ENCODE peak calls at places on chromosome 13, in five cellular contexts. J is GOT3, P is AG08395, M is spleen, T is NCI-H510A treated with DMSO at 0.1 percent for 48 hours. X is an unnamed sample.
A peak's percentile ranks its signal among the peaks of the same experiment; 100 is the strongest.

GRCh38 chr13:113155982-113156655 is 2.3 kb upstream of the PROZ start:
- DNase-seq in J (no peak), P (no peak), M (no peak), T (no peak), X (no peak)

GRCh38 chr13:82129281-82129680 is 1753.0 kb downstream of the SLITRK1 start:
- DNase-seq in J (no peak), P (no peak), M (no peak), T (no peak), X (no peak)

GRCh38 chr13:80823472-80823871 is 482.5 kb upstream of the SPRY2 start:
- DNase-seq in J (no peak), P (no peak), M (no peak), T (no peak), X (no peak)

GRCh38 chr13:93147293-93147645 is 79.3 kb upstream of the GPC6 start:
- DNase-seq in J (no peak), P (no peak), M (no peak), T (no peak), X (no peak)

GRCh38 chr13:32330438-32330837 is 15.1 kb downstream of the BRCA2 start:
- DNase-seq in J (no peak), P (peak; percentile 30), M (no peak), T (no peak), X (no peak)

GRCh38 chr13:20159646-20160345 is 1.1 kb downstream of the GJA3 start:
- DNase-seq in J (no peak), P (no peak), M (no peak), T (no peak), X (no peak)

GRCh38 chr13:92719868-92720267 is 506.7 kb upstream of the GPC6 start:
- DNase-seq in J (no peak), P (no peak), M (no peak), T (peak; percentile 87), X (no peak)

GRCh38 chr13:111654531-111654930 is 334.1 kb downstream of the TEX29 start:
- DNase-seq in J (no peak), P (no peak), M (no peak), T (no peak), X (no peak)

GRCh38 chr13:26185720-26186119 is 36.4 kb downstream of the RNF6 start:
- DNase-seq in J (no peak), P (no peak), M (no peak), T (peak; percentile 6), X (no peak)

GRCh38 chr13:64075543-64076271 is 2660.1 kb upstream of the PCDH20 start:
- DNase-seq in J (no peak), P (no peak), M (no peak), T (no peak), X (no peak)

GRCh38 chr13:110126391-110126961 is 180.5 kb downstream of the COL4A1 start:
- DNase-seq in J (peak; percentile 65), P (peak; percentile 89), M (no peak), T (peak; percentile 65), X (no peak)

X was measured in brain pericyte.